ENCODE peak calls at places on chromosomes 13 and 19, in four cellular contexts. C, Y, D and A are unnamed samples. For H3K4me1, the result is how much of the 10 kb centered on the place peaks cover.

GRCh38 chr13:44219808-44220544 is 153.6 kb upstream of the SERP2 start:
- DNase-seq in C (peak), Y (no peak), D (peak), A (no peak)

GRCh38 chr19:1019980-1020867 is 699 bp downstream of the TMEM259 start:
- DNase-seq in C (no peak), Y (peak), D (no peak), A (no peak)

GRCh38 chr13:93227906-93228801 is 1.5 kb downstream of the GPC6 start:
- DNase-seq in C (no peak), Y (peak), D (peak), A (peak)

GRCh38 chr13:110498765-110499164 is 62.8 kb downstream of the RAB20 start:
- DNase-seq in C (no peak), Y (no peak), D (no peak), A (no peak)

GRCh38 chr19:1873524-1874473 is 10.4 kb upstream of the KLF16 start:
- DNase-seq in C (no peak), Y (peak), D (peak), A (no peak)

GRCh38 chr13:28530729-28531194 is 35.8 kb upstream of the FLT1 start:
- DNase-seq in C (no peak), Y (no peak), D (no peak), A (no peak)

GRCh38 chr19:28578208-28578607 is 634.7 kb downstream of the UQCRFS1 start:
- DNase-seq in C (no peak), Y (no peak), D (no peak), A (no peak)

GRCh38 chr13:114128624-114129522 is 3.5 kb downstream of the RASA3 start:
- DNase-seq in C (no peak), Y (peak), D (peak), A (peak)

GRCh38 chr19:8041553-8041952 is 11.0 kb upstream of the CCL25 start:
- DNase-seq in C (no peak), Y (no peak), D (no peak), A (no peak)

GRCh38 chr19:6233827-6234511 is 45.8 kb downstream of the MLLT1 start:
- DNase-seq in C (no peak), Y (no peak), D (peak), A (peak)

DNA sequence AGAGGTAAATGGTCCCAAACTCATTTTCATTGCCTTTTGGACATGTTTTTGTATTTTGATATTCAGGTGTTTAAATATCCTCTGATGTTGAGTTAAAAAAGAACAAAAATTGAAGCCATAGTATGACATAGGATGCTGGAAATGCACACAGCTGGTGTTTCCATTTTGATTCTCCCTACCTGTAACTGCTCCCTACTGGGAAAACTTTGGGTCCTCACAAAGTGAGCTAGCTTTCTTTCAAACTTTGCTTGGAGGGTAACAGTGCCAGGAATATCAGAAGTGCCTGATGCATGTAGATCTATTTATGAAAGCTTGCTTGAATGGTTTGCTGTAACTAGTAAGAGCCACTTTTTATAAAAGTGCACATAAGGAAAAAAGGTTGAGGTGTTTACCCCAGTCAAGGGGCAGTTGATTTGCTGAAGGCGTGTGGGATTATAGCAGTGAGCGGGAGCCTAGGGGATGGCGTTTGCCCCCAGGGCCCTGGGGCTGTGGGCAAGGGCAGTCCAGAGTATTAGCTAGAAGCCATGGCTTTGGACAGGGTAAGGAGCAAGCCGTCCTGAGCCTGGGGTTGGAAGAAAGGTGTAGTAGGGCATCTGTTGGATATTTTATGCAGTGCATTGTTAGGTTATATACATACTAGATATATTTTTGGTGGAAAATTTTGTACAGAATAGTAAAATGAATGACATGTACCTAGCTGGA is 4.3 kb downstream of the RPS9 start:
- DNase-seq in C (no peak), Y (no peak), D (no peak), A (no peak)
- H3K4me1 ChIP-seq in C (half or more), Y (half or more), D (half or more), A (half or more)

GRCh38 chr13:27424246-27425150 is at the start of gene GTF3A:
- DNase-seq in C (peak), Y (peak), D (peak), A (peak)
- H3K27ac ChIP-seq in C (peak), Y (peak), D (peak), A (peak)

GRCh38 chr19:17073869-17074627 is 1.2 kb downstream of the HAUS8 start:
- DNase-seq in C (no peak), Y (no peak), D (no peak), A (no peak)

GRCh38 chr19:17075860-17076538 is 422 bp downstream of the MYO9B start:
- DNase-seq in C (peak), Y (peak), D (peak), A (peak)

GRCh38 chr19:17076539-17076919 is 952 bp downstream of the MYO9B start:
- DNase-seq in C (no peak), Y (no peak), D (peak), A (no peak)

GRCh38 chr19:17074628-17075034 is 621 bp downstream of the HAUS8 start:
- DNase-seq in C (no peak), Y (no peak), D (no peak), A (no peak)

DNA sequence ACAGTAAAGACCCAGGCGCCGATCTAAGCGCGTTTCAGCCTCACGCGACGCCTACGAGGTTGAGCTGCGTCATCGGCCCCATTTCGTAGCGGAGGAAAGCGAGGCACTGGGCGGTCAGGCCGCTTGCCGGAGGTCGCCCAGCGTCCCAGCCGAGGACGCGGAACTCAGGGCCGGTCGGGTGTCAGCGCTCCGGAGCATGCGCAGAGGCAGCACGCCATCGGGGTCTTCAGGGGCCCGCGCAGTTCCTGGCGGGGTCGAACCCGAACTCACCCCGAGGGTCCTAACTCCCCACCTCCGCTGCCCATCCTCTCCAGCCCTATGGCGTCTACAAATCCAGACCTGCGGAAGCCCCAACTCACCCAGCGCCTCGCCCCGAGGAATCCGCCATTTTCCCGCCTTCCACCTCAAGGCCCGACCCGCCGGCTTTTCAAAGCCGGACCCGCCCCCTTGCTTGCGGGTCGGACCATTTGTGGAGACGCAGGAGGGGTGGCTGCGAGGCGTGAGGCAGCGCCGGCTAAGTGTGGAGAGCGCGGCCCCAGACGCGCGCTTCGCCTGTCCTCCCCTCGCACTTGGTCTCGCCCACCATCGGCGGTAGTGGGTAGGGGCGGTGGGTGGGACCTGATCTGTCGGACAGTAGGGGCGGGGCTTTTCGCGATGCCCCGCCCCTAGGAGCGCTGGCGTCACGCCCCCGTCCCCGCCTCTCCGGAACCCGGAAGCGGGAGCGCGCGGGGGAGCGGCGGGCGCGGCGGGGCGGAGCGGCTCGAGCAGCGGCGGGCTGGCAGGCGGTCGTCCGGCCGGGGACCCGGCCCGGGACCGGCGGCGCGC is at the start of the genes HAUS8 and MYO9B:
- DNase-seq in C (peak), Y (peak), D (peak), A (peak)
- TF ChIP-seq POLR2A in C (peak), Y (peak), D (peak), A (no peak)

DNA sequence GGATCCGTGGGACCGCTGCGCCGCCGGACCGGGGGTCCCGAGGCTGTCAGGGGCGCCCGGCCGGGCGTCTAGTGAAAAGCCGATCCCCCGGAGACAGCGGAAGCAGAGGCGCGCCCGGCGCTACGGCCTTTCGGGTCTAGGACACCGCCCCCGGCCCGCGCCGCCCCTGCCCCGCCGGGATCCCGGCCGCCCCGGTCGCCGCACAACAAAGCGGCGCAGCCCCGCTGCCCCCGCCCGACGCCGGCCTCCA is 634 bp downstream of the LATS2 start:
- DNase-seq in C (no peak), Y (no peak), D (no peak), A (peak)
- H3K4me1 ChIP-seq in C (under half), Y (under half), D (under half), A (under half)

GRCh38 chr19:33557720-33558119 is 36.1 kb upstream of the PEPD start:
- DNase-seq in C (no peak), Y (peak), D (no peak), A (no peak)

GRCh38 chr19:33561261-33561660 is 39.7 kb upstream of the PEPD start:
- DNase-seq in C (no peak), Y (peak), D (no peak), A (no peak)

GRCh38 chr19:33562636-33563035 is 41.0 kb upstream of the PEPD start:
- DNase-seq in C (no peak), Y (peak), D (no peak), A (no peak)

GRCh38 chr19:33558846-33559245 is 37.3 kb upstream of the PEPD start:
- DNase-seq in C (no peak), Y (peak), D (no peak), A (no peak)

DNA sequence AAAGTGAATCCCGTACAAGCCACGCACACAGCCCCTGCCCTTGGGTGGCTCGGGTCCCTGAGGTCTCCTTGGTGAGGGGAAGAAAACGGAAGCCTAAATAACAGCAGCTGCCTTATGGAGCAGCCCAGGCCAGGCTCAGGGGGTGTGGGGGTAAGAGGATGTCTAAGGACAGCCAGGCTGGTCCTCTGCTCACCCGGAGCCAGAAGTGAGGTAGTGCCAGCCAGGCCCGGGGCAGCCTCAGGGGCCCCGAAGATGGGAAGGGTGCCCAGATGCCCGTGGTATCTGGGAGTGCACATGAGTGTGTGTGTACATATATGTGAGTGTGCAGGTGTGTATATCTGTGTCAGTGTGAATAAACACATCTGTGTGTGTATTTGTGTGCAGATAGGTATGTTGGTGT is 38.4 kb upstream of the PEPD start:
- DNase-seq in C (no peak), Y (peak), D (no peak), A (no peak)
- H3K27ac ChIP-seq in C (no peak), Y (no peak), D (no peak), A (no peak)